ENCODE peak calls at places on chromosomes 4 and X, in nine cellular contexts. J is stomach, X is IMR-90, Z is upper lobe of left lung, G is GM12878, W is gastrocnemius medialis, S is prostate gland, H is adrenal gland, I is A549. A is an unnamed sample. For H3K4me1, the result is how much of the 10 kb centered on the place peaks cover.

GRCh38 chr4:158895797-158896442 is 127.1 kb downstream of the FNIP2 start:
- DNase-seq in G (no peak), H (no peak), S (peak), I (peak), X (peak), J (peak), Z (no peak), W (no peak), A (peak)

GRCh38 chrX:1477801-1478458 is 25.2 kb upstream of the ASMTL start:
- DNase-seq in I (no peak), W (no peak), S (no peak), G (no peak), X (no peak), Z (no peak), H (no peak), J (no peak), A (no peak)

GRCh38 chr4:9898596-9899345 is 117.3 kb downstream of the DRD5 start:
- DNase-seq in X (peak), J (peak), S (no peak), Z (no peak), I (peak), W (no peak), H (peak), G (no peak), A (peak)

GRCh38 chr4:113958766-113959540 is 20.5 kb downstream of the ARSJ start:
- DNase-seq in W (no peak), H (no peak), S (peak), J (no peak), I (peak), G (no peak), Z (no peak), X (peak), A (no peak)

GRCh38 chrX:105191878-105192277 is 28.6 kb downstream of the TEX13A start:
- DNase-seq in S (no peak), W (no peak), G (no peak), X (no peak), H (no peak), Z (no peak), J (no peak), I (peak), A (no peak)

GRCh38 chrX:124771292-124771691 is 424.9 kb downstream of the SH2D1A start:
- DNase-seq in H (no peak), I (no peak), G (no peak), X (no peak), J (no peak), Z (no peak), S (no peak), W (no peak), A (no peak)

GRCh38 chr4:100162027-100162685 is 28.1 kb downstream of the DDIT4L start:
- DNase-seq in I (no peak), G (peak), J (no peak), X (no peak), H (no peak), S (no peak), W (no peak), Z (no peak), A (no peak)

GRCh38 chrX:110915120-110915519 is 119.5 kb upstream of the CHRDL1 start:
- DNase-seq in X (peak), H (no peak), Z (no peak), I (no peak), J (no peak), W (no peak), S (no peak), G (no peak), A (peak)

GRCh38 chr4:113179996-113180395 is 130.5 kb downstream of the ANK2 start:
- DNase-seq in W (no peak), I (no peak), H (no peak), S (no peak), X (peak), Z (no peak), J (no peak), G (no peak), A (no peak)

GRCh38 chr4:55770662-55771061 is 48.9 kb upstream of the EXOC1L start:
- DNase-seq in I (no peak), W (no peak), J (no peak), X (no peak), G (no peak), H (no peak), Z (no peak), S (no peak), A (no peak)

GRCh38 chrX:78958419-78959116 is 13.4 kb downstream of the P2RY10 start:
- DNase-seq in I (no peak), G (no peak), H (no peak), Z (no peak), X (no peak), S (no peak), W (no peak), J (no peak), A (no peak)

GRCh38 chrX:72107320-72107719 is 24.4 kb downstream of the RTL5 start:
- DNase-seq in Z (no peak), I (peak), W (no peak), G (no peak), S (no peak), H (no peak), X (peak), J (no peak), A (no peak)

GRCh38 chr4:71732706-71733105 is 51.2 kb downstream of the GC start:
- DNase-seq in H (no peak), J (no peak), W (no peak), I (peak), S (no peak), G (no peak), Z (no peak), X (peak), A (no peak)

GRCh38 chr4:153649572-153649991 is 34.5 kb upstream of the TLR2 start:
- DNase-seq in S (no peak), Z (no peak), H (no peak), X (peak), J (no peak), G (no peak), W (no peak), I (peak), A (no peak)

GRCh38 chr4:77599378-77599777 is 6.2 kb upstream of the CXCL13 start:
- DNase-seq in H (no peak), J (peak), S (no peak), Z (no peak), I (peak), G (no peak), W (no peak), X (peak), A (peak)

GRCh38 chr4:76213415-76214268 is at the start of gene SCARB2:
- DNase-seq in S (peak), G (no peak), W (peak), Z (peak), X (peak), H (peak), J (peak), I (peak), A (peak)

GRCh38 chr4:76210502-76210901 is 3.1 kb downstream of the SCARB2 start:
- DNase-seq in H (peak), W (no peak), Z (no peak), I (no peak), G (no peak), J (no peak), X (no peak), S (no peak), A (no peak)

GRCh38 chr4:76211769-76212168 is 1.9 kb downstream of the SCARB2 start:
- DNase-seq in G (no peak), I (no peak), S (no peak), Z (no peak), J (no peak), H (peak), X (no peak), W (no peak), A (no peak)

GRCh38 chr4:76212851-76213414 is 691 bp downstream of the SCARB2 start:
- DNase-seq in G (no peak), H (peak), J (no peak), X (peak), S (no peak), W (no peak), Z (no peak), I (peak), A (peak)

DNA sequence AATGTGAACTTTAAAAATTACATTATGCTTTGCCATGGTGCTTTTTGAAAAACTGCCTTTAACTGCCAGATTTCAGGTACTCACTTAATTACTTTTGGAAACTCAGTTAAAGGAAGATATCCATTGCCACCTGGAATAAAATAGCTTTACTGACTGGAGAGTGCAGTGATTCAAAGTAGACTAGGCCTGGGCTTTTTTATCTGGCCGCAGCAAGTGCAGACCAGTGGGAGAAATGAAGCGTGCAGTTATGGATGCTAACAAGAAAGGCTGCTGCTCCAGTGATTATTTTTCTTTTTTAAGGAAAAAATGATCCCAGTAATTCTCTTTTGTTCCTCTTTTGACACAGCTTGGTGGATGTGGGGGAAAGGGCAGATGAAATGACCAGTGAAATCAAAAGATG is 1.3 kb downstream of the SCARB2 start:
- DNase-seq in H (peak), J (no peak), W (no peak), S (no peak), Z (no peak), I (no peak), X (no peak), G (no peak), A (peak)
- H3K4me1 ChIP-seq in H (half or more), J (half or more), W (half or more), S (under half), Z (half or more), I (under half), X (under half), G (under half), A (under half)

GRCh38 chr4:70704333-70705145 is 16.2 kb downstream of the UTP3 start:
- DNase-seq in H (peak), G (no peak), X (peak), W (peak), Z (peak), S (peak), I (peak), J (peak), A (peak)
- TF ChIP-seq POLR2A in H (peak), G (peak), X (no peak), W (no peak), Z (peak), S (peak), I (peak), J (no peak), A (no peak)

DNA sequence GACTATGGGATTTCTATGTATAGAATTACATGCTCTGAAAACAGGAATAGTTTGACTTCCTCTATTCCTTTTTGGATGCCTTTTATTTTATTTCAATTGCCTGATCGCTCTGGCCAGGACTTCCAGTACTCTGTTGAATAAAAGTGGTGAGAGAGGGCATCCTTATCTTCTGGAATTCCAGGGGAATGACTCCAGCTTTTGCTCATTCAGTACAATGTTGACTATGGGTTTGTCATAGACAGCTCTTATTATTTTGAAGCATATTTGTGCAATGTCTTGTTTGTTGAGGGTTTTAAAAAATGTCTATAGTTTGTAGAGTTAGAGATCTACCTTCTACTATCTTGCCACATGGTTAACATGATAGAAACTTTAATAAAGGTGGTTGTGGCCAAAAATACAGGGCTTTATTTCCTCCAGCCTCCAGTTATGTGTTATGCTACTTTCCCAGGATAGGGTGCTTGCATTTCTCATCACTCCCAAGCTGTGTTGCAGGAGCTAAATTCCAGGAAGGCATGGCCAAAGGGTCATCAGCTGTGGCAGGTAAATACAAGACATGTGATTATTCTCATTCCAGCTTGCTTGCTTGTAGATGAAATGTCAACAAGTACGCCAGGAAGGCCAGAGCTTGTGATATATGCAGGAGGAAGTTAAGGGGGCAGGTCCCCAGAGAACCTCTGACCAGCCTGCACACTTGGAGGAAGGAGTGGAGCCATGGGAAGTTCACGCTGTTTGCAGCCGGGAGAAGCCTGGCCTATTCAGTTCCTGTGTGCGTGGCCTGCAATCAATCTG is 142.4 kb upstream of the CPXCR1 start:
- DNase-seq in I (peak), W (no peak), H (no peak), Z (no peak), G (no peak), S (no peak), X (no peak), J (peak), A (no peak)
- H3K27ac ChIP-seq in I (no peak), W (no peak), H (no peak), Z (no peak), G (no peak), S (no peak), X (no peak), J (peak), A (no peak)

DNA sequence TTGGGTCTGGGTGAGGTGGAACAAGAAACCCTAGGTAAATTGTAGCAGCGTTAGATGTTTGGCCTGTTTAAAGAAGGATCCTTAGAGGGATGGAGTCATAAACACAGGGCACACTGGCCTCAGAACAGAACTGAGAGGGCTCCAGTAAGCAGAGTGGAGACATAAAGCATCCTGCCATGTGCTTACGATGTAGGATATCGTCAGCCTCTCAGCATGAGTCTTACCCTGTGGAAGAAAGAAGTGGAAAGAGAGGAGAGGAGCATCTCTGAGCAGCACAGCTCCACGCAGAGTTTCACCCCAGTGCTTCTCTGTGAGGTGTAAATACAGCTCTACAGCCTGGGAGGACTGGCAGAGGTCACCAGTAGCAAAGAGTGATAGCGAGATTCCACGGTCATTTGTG is 27.8 kb upstream of the SORBS2 start:
- DNase-seq in S (no peak), I (no peak), J (no peak), H (no peak), W (no peak), Z (no peak), G (no peak), X (peak), A (no peak)
- H3K4me1 ChIP-seq in S (under half), I (under half), J (under half), H (under half), W (under half), Z (under half), G (under half), X (under half), A (under half)

GRCh38 chr4:145097821-145098674 is at the start of the genes ABCE1 and ANAPC10:
- DNase-seq in H (peak), Z (peak), S (peak), W (peak), I (peak), J (peak), X (peak), G (peak), A (peak)
- TF ChIP-seq POLR2A in H (peak), Z (peak), S (no peak), W (peak), I (peak), J (no peak), X (peak), G (peak), A (peak)

DNA sequence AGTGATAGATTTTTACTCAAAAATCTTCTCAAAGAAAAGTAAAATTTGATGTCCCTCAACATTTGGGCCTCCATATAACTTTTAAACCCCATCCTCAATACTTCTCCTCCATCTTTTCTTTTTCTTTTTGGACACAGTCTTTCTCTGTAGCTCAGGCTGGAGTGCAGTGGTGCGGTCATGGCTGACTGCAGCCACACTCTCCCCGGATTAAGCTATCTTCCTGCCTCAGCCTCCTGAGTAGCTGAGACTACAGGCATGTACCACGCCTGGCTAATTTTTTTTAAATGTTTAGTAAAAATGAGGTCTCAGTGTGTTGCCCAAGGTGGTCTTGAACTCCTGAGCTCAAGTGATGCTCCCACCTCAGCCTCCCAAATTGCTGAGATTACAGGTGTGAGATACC is 33.1 kb downstream of the KDM6A start:
- DNase-seq in Z (no peak), G (no peak), W (no peak), H (no peak), I (no peak), S (no peak), J (no peak), X (no peak), A (peak)
- H3K27ac ChIP-seq in Z (no peak), G (peak), W (no peak), H (no peak), I (no peak), S (no peak), J (no peak), X (no peak), A (no peak)

DNA sequence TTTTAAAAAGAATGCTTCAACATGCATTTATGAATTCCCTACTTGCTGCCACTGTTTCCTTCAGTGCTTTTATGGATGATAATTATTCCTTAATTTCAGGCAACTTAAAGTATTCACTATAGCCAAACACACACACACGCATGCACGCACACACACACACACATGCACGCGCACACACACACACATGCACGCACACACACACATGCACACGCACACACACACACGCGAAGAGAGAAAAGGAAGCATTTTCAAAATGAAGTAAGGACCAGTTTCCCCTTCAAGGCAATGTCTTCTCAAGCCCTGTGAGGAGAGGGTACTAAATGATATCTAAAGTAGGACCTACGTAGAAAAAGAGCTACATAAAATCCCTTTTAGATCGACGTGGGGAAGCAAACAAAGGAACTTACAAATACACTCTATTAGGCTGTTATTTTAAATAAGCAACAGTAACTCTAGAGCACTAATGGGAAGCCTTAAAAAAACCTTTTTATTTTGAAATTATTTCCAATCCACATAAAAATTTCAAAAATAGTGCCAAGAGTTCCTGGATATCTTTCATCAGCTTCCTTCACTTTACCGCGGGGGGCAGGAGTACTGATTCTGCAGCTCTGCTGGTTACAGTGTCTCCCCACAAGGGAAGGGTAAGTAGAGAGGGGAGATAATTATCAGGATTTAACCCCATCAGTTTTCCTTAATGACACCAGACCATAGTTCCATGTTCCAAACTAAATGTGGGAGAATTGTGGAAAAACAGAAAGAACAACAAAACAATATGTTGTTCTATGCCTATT is 13.7 kb downstream of the IRF2 start:
- DNase-seq in H (no peak), I (no peak), S (no peak), Z (no peak), X (no peak), J (no peak), W (no peak), G (no peak), A (no peak)
- H3K4me1 ChIP-seq in H (under half), I (under half), S (under half), Z (under half), X (under half), J (half or more), W (half or more), G (under half), A (under half)

GRCh38 chrX:120242807-120243206 is 7.8 kb upstream of the ZBTB33 start:
- DNase-seq in S (no peak), J (no peak), H (no peak), I (no peak), X (no peak), W (no peak), G (no peak), Z (no peak), A (no peak)
- TF ChIP-seq POLR2A in S (no peak), J (no peak), H (no peak), I (no peak), X (no peak), W (no peak), G (no peak), Z (no peak), A (no peak)